ENCODE peak calls at places on chromosomes 13 and 19, in eight cellular contexts. I is stimulated activated naive CD4-positive, alpha-beta T cell treated with Interleukin-2 at 50 U/mL for 16 hours; N is T-helper 17 cell; H is CD4-positive, CD25-positive, alpha-beta regulatory T cell; E is NAMALWA; V is A172; G is stimulated activated CD4-positive, alpha-beta T cell treated with anti-CD3 and anti-CD28 coated beads, Interleukin-4, amount 100 ng/mL, for 24 hours; B is left lung. S is an unnamed sample.
A peak's percentile ranks its signal among the peaks of the same experiment; 100 is the strongest.

GRCh38 chr13:29676941-29677452 is 81.5 kb upstream of the SLC7A1 start:
- DNase-seq in H (no peak), I (no peak), G (no peak), V (peak; percentile 32), E (no peak), N (no peak), B (no peak), S (no peak)

GRCh38 chr13:110485604-110486003 is 75.9 kb downstream of the RAB20 start:
- DNase-seq in H (no peak), E (no peak), I (no peak), N (no peak), V (peak; percentile 84), B (no peak), G (no peak), S (no peak)

GRCh38 chr19:15702590-15702930 is 25.3 kb upstream of the OR10H2 start:
- DNase-seq in N (no peak), B (peak; percentile 42), G (no peak), I (no peak), V (peak; percentile 66), E (peak; percentile 84), H (no peak), S (no peak)

GRCh38 chr13:106145997-106146864 is 389.2 kb downstream of the EFNB2 start:
- DNase-seq in H (no peak), B (peak; percentile 48), E (no peak), N (no peak), I (no peak), G (no peak), V (no peak), S (no peak)

GRCh38 chr13:50635504-50635903 is 208.0 kb downstream of the DLEU7 start:
- DNase-seq in V (no peak), G (no peak), N (no peak), B (peak; percentile 58), E (peak; percentile 69), H (no peak), I (no peak), S (no peak)

GRCh38 chr19:927044-927706 is 1.3 kb downstream of the ARID3A start:
- DNase-seq in N (no peak), G (no peak), I (no peak), B (peak; percentile 78), V (no peak), E (peak; percentile 54), H (no peak), S (no peak)

GRCh38 chr19:14563989-14564650 is 7.7 kb downstream of the NDUFB7 start:
- DNase-seq in N (peak; percentile 43), I (peak; percentile 19), E (peak; percentile 87), H (no peak), G (peak; percentile 38), V (peak; percentile 24), B (no peak), S (peak; percentile 25)

GRCh38 chr19:46958542-46958941 is 61.1 kb upstream of the NPAS1 start:
- DNase-seq in G (peak; percentile 27), N (no peak), E (no peak), I (no peak), H (no peak), B (no peak), V (no peak), S (no peak)

GRCh38 chr13:112245179-112245724 is 130.9 kb upstream of the SPACA7 start:
- DNase-seq in V (no peak), B (no peak), E (no peak), H (no peak), G (no peak), N (no peak), I (no peak), S (no peak)

GRCh38 chr13:30504081-30504480 is 38.3 kb upstream of the HMGB1 start:
- DNase-seq in E (no peak), G (no peak), H (no peak), V (peak; percentile 29), N (no peak), I (no peak), B (no peak), S (no peak)

GRCh38 chr19:19372656-19373416 is 32.6 kb upstream of the GATAD2A start:
- DNase-seq in E (peak; percentile 85), V (peak; percentile 88), I (peak; percentile 22), N (no peak), H (peak; percentile 60), G (peak; percentile 45), B (peak; percentile 85), S (peak; percentile 16)

GRCh38 chr13:25175026-25175425 is 2.9 kb upstream of the AMER2 start:
- DNase-seq in V (no peak), E (no peak), I (no peak), G (no peak), H (no peak), N (no peak), B (no peak), S (no peak)

GRCh38 chr19:10086032-10086903 is at the start of gene SHFL:
- DNase-seq in E (peak; percentile 84), H (peak; percentile 83), B (peak; percentile 86), N (peak; percentile 86), I (peak; percentile 74), G (peak; percentile 76), V (peak; percentile 59), S (peak; percentile 74)

GRCh38 chr19:6916952-6917351 is 29.6 kb downstream of the ADGRE1 start:
- DNase-seq in E (no peak), H (no peak), V (no peak), G (no peak), B (no peak), I (no peak), N (no peak), S (no peak)

GRCh38 chr13:92677571-92677970 is 549.0 kb upstream of the GPC6 start:
- DNase-seq in B (no peak), N (no peak), H (no peak), E (no peak), I (no peak), V (no peak), G (no peak), S (no peak)

GRCh38 chr19:56740478-56740877 is 68.9 kb upstream of the ZNF835 start:
- DNase-seq in G (no peak), I (no peak), H (no peak), N (no peak), E (no peak), V (no peak), B (no peak), S (no peak)

GRCh38 chr19:15129856-15130580 is 22.8 kb downstream of the SYDE1 start:
- DNase-seq in H (no peak), G (peak; percentile 48), E (no peak), B (no peak), V (no peak), I (peak; percentile 27), N (no peak), S (no peak)

GRCh38 chr19:46720516-46721239 is 3.8 kb upstream of the PRKD2 start:
- DNase-seq in V (no peak), B (no peak), H (no peak), E (no peak), I (no peak), N (no peak), G (no peak), S (no peak)

GRCh38 chr19:28314771-28315170 is 898.2 kb downstream of the UQCRFS1 start:
- DNase-seq in V (no peak), H (no peak), N (no peak), B (no peak), I (no peak), G (no peak), E (no peak), S (no peak)

GRCh38 chr19:49145485-49146407 is 9.4 kb downstream of the HRC start:
- DNase-seq in H (peak; percentile 71), E (peak; percentile 90), I (peak; percentile 66), G (peak; percentile 84), V (peak; percentile 36), B (peak; percentile 71), N (peak; percentile 71), S (peak; percentile 41)

GRCh38 chr13:112333756-112334543 is 42.2 kb upstream of the SPACA7 start:
- DNase-seq in H (no peak), E (no peak), G (no peak), N (no peak), V (peak; percentile 78), B (no peak), I (no peak), S (no peak)

GRCh38 chr13:96967248-96967745 is 27.0 kb downstream of the OXGR1 start:
- DNase-seq in G (no peak), I (no peak), H (no peak), E (peak; percentile 29), V (peak; percentile 46), N (no peak), B (no peak), S (no peak)

GRCh38 chr19:33063356-33064116 is 1.2 kb downstream of the RHPN2 start:
- DNase-seq in N (no peak), E (peak; percentile 44), V (no peak), I (no peak), G (no peak), H (no peak), B (no peak), S (no peak)

GRCh38 chr19:43720936-43721335 is 5.1 kb downstream of the IRGC start:
- DNase-seq in H (no peak), G (no peak), V (no peak), N (no peak), B (no peak), E (no peak), I (no peak), S (no peak)

GRCh38 chr13:27110056-27110746 is 61.4 kb downstream of the USP12 start:
- DNase-seq in B (no peak), V (no peak), E (no peak), N (no peak), I (no peak), H (no peak), G (no peak), S (no peak)

GRCh38 chr19:10159610-10160009 is 35.1 kb downstream of the DNMT1 start:
- DNase-seq in H (no peak), G (no peak), N (no peak), B (no peak), V (no peak), E (no peak), I (no peak), S (no peak)

GRCh38 chr19:9070066-9070465 is 16.8 kb upstream of the OR1M1 start:
- DNase-seq in H (no peak), E (no peak), V (peak; percentile 60), G (no peak), N (no peak), I (no peak), B (no peak), S (no peak)

GRCh38 chr13:35389535-35389934 is 87.0 kb downstream of the MAB21L1 start:
- DNase-seq in H (no peak), B (no peak), E (no peak), I (no peak), N (no peak), G (no peak), V (no peak), S (no peak)

S was measured in T-helper 22 cell.